ENCODE peak calls at places on chromosome 19, in four cellular contexts. X is CD4-positive, alpha-beta memory T cell; T is suprapubic skin; S is BE2C. Q is an unnamed sample.

GRCh38 chr19:20660473-20660872 is 898 bp downstream of the ZNF626 start:
- DNase-seq in X (no peak), T (no peak), S (no peak), Q (no peak)

GRCh38 chr19:14561832-14562351 is 10.0 kb downstream of the NDUFB7 start:
- DNase-seq in X (no peak), T (no peak), S (no peak), Q (no peak)

GRCh38 chr19:1360818-1361461 is 22.8 kb upstream of the NDUFS7 start:
- DNase-seq in X (no peak), T (no peak), S (peak), Q (peak)

GRCh38 chr19:54426291-54426918 is 11.1 kb downstream of the TTYH1 start:
- DNase-seq in X (no peak), T (no peak), S (no peak), Q (no peak)

GRCh38 chr19:43809762-43810696 is 7.8 kb upstream of the LYPD5 start:
- DNase-seq in T (no peak), X (peak), S (no peak), Q (peak)

GRCh38 chr19:34241513-34242337 is 12.6 kb upstream of the GARRE1 start:
- DNase-seq in S (peak), X (no peak), T (no peak), Q (no peak)

GRCh38 chr19:50479761-50480251 is 3.2 kb upstream of the GARIN5A start:
- DNase-seq in T (no peak), X (no peak), S (no peak), Q (no peak)

GRCh38 chr19:15788594-15789270 is 1.3 kb downstream of the OR10H5 start:
- DNase-seq in T (no peak), S (no peak), X (no peak), Q (no peak)

GRCh38 chr19:7968796-7969559 is 25.5 kb upstream of the TIMM44 start:
- DNase-seq in X (no peak), S (no peak), T (no peak), Q (no peak)

GRCh38 chr19:2820112-2820702 is 539 bp downstream of the ZNF554 start:
- DNase-seq in X (no peak), S (no peak), T (no peak), Q (no peak)

GRCh38 chr19:32891609-32892008 is 22.0 kb upstream of the SLC7A9 start:
- DNase-seq in T (no peak), X (no peak), S (no peak), Q (no peak)

GRCh38 chr19:29587518-29587986 is 18.5 kb upstream of the POP4 start:
- DNase-seq in T (no peak), S (no peak), X (peak), Q (no peak)

GRCh38 chr19:34405892-34406660 is 1.9 kb downstream of the PDCD2L start:
- DNase-seq in X (no peak), T (no peak), S (no peak), Q (no peak)

GRCh38 chr19:56769650-56770049 is 70.9 kb downstream of the PEG3 start:
- DNase-seq in X (no peak), S (no peak), T (no peak), Q (no peak)

GRCh38 chr19:55319786-55320185 is 5.4 kb downstream of the TMEM150B start:
- DNase-seq in X (no peak), S (peak), T (no peak), Q (no peak)

GRCh38 chr19:51978882-51979281 is 7.8 kb downstream of the ZNF350 start:
- DNase-seq in X (no peak), S (no peak), T (no peak), Q (no peak)

GRCh38 chr19:13987101-13987890 is 18.8 kb downstream of the RFX1 start:
- DNase-seq in T (no peak), X (no peak), S (no peak), Q (no peak)

DNA sequence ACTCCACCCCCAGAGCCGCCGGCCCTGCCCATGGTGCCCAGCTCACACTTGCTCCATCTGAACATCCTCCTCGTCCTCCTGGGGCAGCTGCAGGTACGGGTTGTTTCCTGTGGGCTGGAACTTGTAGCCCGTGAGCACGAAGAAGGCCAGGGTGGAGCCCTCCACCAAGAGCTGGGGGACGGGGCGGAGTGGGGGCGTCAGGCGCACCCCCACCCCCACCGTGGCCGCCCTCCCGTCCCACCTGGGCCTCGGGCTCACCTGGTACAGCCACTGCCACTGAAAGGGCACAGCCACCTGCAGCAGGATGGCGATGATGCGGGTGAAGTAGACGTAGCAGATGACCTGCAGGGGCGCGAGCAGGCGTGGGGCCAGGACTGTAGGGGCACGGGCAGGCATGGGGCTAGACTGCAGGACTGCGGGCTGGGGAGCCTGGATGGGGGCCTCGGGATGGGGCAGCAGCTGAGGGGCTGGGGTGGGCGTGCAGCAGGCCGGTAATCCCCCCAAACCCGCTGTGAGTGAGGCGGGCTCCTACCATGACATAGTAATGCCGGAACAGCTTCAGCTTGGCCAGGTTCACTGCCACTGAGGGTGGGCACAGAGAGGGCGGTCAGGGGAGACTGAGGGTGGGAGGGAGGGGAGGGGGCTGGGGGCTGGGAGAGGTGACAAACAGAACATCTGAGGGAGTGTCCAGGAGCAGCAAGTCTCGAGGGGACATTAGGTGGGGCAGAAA is 6.3 kb downstream of the GPR108 start:
- DNase-seq in X (no peak), S (no peak), T (no peak), Q (no peak)
- H3K4me3 ChIP-seq in X (no peak), S (no peak), T (no peak), Q (no peak)

DNA sequence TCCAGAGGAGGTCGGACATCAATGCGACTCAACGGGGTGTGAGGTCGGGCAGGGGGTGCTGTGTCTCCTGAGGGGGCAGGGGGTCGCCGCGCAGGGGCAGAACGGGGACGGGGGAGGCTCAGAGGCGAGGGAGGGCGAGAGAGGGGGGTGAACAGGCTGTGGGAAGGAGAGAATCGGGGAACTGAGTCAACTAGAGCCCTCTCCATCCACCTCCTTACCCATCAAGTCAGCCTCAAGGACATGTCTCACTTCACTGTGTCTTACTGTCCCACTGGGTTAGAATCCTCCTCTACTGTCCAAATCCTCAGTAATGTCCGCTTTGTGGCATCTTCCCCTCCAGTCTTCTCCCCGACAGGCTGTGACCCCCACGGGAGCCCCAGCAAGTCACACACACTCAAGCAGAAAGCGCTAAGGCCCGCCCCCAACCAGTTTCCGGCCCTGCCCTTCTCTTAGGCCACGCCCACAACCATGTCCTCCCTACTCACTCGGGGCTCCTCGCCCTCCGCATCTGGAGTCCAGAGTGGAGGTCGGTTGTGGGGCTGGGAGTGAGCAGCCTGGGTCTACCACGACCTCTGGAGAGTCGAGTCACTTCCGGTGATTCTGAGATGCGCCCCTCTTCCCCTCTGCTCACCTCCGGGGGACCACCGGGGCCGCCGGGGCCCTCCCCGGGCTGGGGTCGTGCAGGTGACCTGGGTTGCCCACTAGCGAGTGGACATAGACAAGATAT is 9.3 kb downstream of the PLEKHA4 start:
- DNase-seq in S (no peak), T (no peak), X (peak), Q (no peak)
- H3K4me3 ChIP-seq in S (no peak), T (no peak), X (peak), Q (no peak)

GRCh38 chr19:12788682-12789097 is 2.6 kb upstream of the JUNB start:
- DNase-seq in S (peak), T (no peak), X (no peak), Q (no peak)
- H3K4me3 ChIP-seq in S (peak), T (peak), X (no peak), Q (peak)

GRCh38 chr19:45874620-45874966 is 10.5 kb downstream of the FOXA3 start:
- DNase-seq in S (no peak), T (no peak), X (no peak), Q (no peak)
- H3K4me3 ChIP-seq in S (no peak), T (no peak), X (no peak), Q (no peak)

GRCh38 chr19:36072081-36072480 is 17.4 kb downstream of the WDR62 start:
- DNase-seq in T (no peak), X (no peak), S (no peak), Q (no peak)

GRCh38 chr19:36067681-36068080 is 13.0 kb downstream of the WDR62 start:
- DNase-seq in X (no peak), T (no peak), S (no peak), Q (no peak)

DNA sequence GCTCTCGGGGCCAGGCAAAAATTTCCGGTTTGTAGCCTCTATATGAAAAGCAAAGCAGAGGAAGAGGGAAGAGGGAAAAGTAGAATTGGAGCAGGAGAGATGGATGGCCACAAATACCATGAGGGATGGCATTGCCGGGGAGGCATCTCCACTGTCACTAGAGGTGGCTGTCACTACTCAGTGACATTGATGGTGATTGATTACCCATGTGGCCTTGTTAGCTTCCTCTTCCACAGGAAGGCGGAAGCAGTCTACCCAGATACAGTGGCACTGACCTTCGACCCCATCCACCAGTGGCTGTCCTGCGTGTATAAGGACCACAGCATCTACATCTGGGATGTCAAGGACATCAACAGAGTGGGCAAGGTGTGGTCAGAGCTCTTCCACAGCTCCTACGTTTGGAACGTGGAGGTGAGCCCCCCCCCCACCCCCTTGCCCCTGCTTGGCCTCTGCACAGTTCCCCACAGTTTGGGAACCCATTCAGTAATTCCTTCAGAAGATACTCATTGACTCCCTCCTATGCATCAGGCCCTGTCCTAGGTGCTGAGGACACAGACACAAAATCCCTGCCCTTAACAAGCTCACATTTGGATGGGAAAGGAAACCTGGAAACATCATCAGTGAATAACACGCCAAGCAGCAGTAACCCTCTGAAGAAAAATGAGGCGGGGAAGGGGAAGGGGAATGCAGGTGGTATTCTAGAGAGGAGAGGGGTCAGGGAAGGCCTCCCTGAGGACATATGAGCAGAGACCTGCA is 18.6 kb downstream of the WDR62 start:
- DNase-seq in S (no peak), T (no peak), X (no peak), Q (no peak)
- H3K4me3 ChIP-seq in S (no peak), T (no peak), X (no peak), Q (no peak)

GRCh38 chr19:48961673-48962028 is 3.5 kb upstream of the FTL start:
- DNase-seq in X (no peak), S (no peak), T (no peak), Q (no peak)

GRCh38 chr19:48962849-48963165 is 2.3 kb upstream of the FTL start:
- DNase-seq in S (no peak), X (no peak), T (no peak), Q (no peak)

GRCh38 chr19:48963371-48964204 is 1.5 kb upstream of the FTL start:
- DNase-seq in X (no peak), T (no peak), S (peak), Q (peak)

GRCh38 chr19:48961051-48961649 is 4.0 kb upstream of the FTL start:
- DNase-seq in X (no peak), S (no peak), T (no peak), Q (no peak)

DNA sequence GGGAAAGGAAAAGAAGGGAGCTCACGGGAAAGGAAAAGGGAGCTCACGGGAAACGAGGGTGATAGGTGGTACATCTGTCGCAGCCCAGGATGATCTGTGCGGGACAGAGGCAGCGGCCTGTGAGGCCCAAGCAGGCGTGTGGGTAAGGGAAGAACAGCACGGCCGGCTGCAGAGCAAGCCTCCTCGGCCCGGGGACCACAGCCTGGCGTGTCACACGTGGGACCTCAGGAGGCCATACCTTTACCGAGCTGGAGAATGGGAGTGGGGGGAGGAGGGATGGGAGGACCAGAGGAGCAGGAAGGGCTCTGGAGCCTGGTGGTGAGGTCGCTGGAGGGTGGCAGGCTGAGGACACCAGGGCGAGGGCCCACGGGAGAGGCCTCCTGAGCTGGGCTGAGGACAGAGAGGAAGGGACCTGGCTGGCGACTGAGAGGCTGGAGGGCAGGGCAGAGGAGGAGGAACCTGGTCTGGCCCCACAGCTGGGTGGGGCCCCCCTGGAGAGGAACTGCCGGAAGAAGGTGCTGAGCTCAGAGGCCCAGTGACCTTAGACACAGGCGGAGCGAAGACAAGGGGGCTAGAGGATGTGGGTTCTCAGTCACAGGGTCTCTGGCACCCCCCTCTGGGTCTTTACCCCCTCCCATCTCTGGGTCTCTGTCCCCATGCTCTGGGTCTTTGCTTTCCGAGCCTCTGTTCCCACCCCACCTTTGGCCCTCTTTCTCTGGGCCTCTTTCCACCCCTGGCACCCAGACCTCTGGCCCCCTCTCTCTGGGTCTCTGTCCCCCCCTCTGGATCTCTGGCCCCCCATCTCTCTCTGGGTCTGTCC is 2.9 kb upstream of the FTL start:
- DNase-seq in T (no peak), S (no peak), X (no peak), Q (no peak)
- H3K4me3 ChIP-seq in T (no peak), S (no peak), X (no peak), Q (no peak)

GRCh38 chr19:6739390-6739883 is at the start of gene TRIP10:
- DNase-seq in T (no peak), S (peak), X (peak), Q (peak)
- H3K4me3 ChIP-seq in T (peak), S (peak), X (peak), Q (peak)